ENCODE peak calls at places on chromosomes 4 and X, in eight cellular contexts. One of them, this sample, is unnamed.
A peak's percentile ranks its signal among the peaks of the same experiment; 100 is the strongest.

GRCh38 chr4:62640296-62640695 is 1440.2 kb downstream of the ADGRL3 start:
- DNase-seq in body of pancreas: no peak
- DNase-seq in neural crest cell: no peak
- DNase-seq in iPS DF 6.9: no peak
- DNase-seq in activated naive CD4-positive, alpha-beta T cell: no peak
- DNase-seq in astrocyte of the spinal cord: peak; percentile 19
- DNase-seq in suprapubic skin: no peak
- DNase-seq in M059J: no peak
- DNase-seq in this sample: no peak

GRCh38 chrX:129678176-129678880 is 23.6 kb upstream of the APLN start:
- DNase-seq in body of pancreas: peak; percentile 67
- DNase-seq in M059J: peak; percentile 79
- DNase-seq in astrocyte of the spinal cord: no peak
- DNase-seq in neural crest cell: no peak
- DNase-seq in iPS DF 6.9: no peak
- DNase-seq in suprapubic skin: no peak
- DNase-seq in activated naive CD4-positive, alpha-beta T cell: peak; percentile 33
- DNase-seq in this sample: peak; percentile 31

GRCh38 chr4:114132830-114133229 is 153.4 kb upstream of the ARSJ start:
- DNase-seq in astrocyte of the spinal cord: no peak
- DNase-seq in body of pancreas: no peak
- DNase-seq in activated naive CD4-positive, alpha-beta T cell: no peak
- DNase-seq in suprapubic skin: no peak
- DNase-seq in iPS DF 6.9: no peak
- DNase-seq in M059J: peak; percentile 5
- DNase-seq in neural crest cell: no peak
- DNase-seq in this sample: no peak

GRCh38 chr4:140641789-140642439 is 73.2 kb upstream of the UCP1 start:
- DNase-seq in iPS DF 6.9: no peak
- DNase-seq in body of pancreas: no peak
- DNase-seq in M059J: no peak
- DNase-seq in neural crest cell: no peak
- DNase-seq in astrocyte of the spinal cord: no peak
- DNase-seq in activated naive CD4-positive, alpha-beta T cell: no peak
- DNase-seq in suprapubic skin: no peak
- DNase-seq in this sample: no peak

GRCh38 chr4:15215118-15215517 is 212.7 kb upstream of the C1QTNF7 start:
- DNase-seq in astrocyte of the spinal cord: no peak
- DNase-seq in iPS DF 6.9: no peak
- DNase-seq in body of pancreas: no peak
- DNase-seq in suprapubic skin: no peak
- DNase-seq in activated naive CD4-positive, alpha-beta T cell: no peak
- DNase-seq in neural crest cell: no peak
- DNase-seq in M059J: no peak
- DNase-seq in this sample: no peak

GRCh38 chrX:20397587-20397986 is 130.9 kb upstream of the RPS6KA3 start:
- DNase-seq in iPS DF 6.9: no peak
- DNase-seq in activated naive CD4-positive, alpha-beta T cell: no peak
- DNase-seq in M059J: no peak
- DNase-seq in body of pancreas: no peak
- DNase-seq in astrocyte of the spinal cord: no peak
- DNase-seq in neural crest cell: no peak
- DNase-seq in suprapubic skin: no peak
- DNase-seq in this sample: no peak

GRCh38 chrX:132603700-132604286 is 115.0 kb upstream of the MBNL3 start:
- DNase-seq in iPS DF 6.9: no peak
- DNase-seq in body of pancreas: no peak
- DNase-seq in activated naive CD4-positive, alpha-beta T cell: no peak
- DNase-seq in neural crest cell: no peak
- DNase-seq in M059J: no peak
- DNase-seq in suprapubic skin: no peak
- DNase-seq in astrocyte of the spinal cord: no peak
- DNase-seq in this sample: no peak

GRCh38 chrX:119871245-119871598 is 311 bp downstream of the RNF113A start:
- DNase-seq in astrocyte of the spinal cord: peak; percentile 8
- DNase-seq in neural crest cell: no peak
- DNase-seq in M059J: no peak
- DNase-seq in suprapubic skin: no peak
- DNase-seq in activated naive CD4-positive, alpha-beta T cell: no peak
- DNase-seq in body of pancreas: no peak
- DNase-seq in iPS DF 6.9: no peak
- DNase-seq in this sample: no peak

GRCh38 chrX:9717376-9717775 is 48.3 kb downstream of the GPR143 start:
- DNase-seq in body of pancreas: no peak
- DNase-seq in astrocyte of the spinal cord: no peak
- DNase-seq in neural crest cell: no peak
- DNase-seq in M059J: no peak
- DNase-seq in activated naive CD4-positive, alpha-beta T cell: no peak
- DNase-seq in suprapubic skin: no peak
- DNase-seq in iPS DF 6.9: no peak
- DNase-seq in this sample: no peak

GRCh38 chrX:41386222-41386990 is 52.4 kb downstream of the DDX3X start:
- DNase-seq in suprapubic skin: no peak
- DNase-seq in M059J: no peak
- DNase-seq in activated naive CD4-positive, alpha-beta T cell: no peak
- DNase-seq in astrocyte of the spinal cord: no peak
- DNase-seq in body of pancreas: no peak
- DNase-seq in neural crest cell: no peak
- DNase-seq in iPS DF 6.9: no peak
- DNase-seq in this sample: no peak

GRCh38 chrX:154486052-154486395 is 391 bp downstream of the UBL4A start:
- DNase-seq in astrocyte of the spinal cord: no peak
- DNase-seq in iPS DF 6.9: no peak
- DNase-seq in M059J: peak; percentile 41
- DNase-seq in body of pancreas: peak; percentile 68
- DNase-seq in neural crest cell: no peak
- DNase-seq in activated naive CD4-positive, alpha-beta T cell: no peak
- DNase-seq in suprapubic skin: peak; percentile 70
- DNase-seq in this sample: peak; percentile 24

GRCh38 chrX:66054978-66055377 is 15.1 kb upstream of the VSIG4 start:
- DNase-seq in astrocyte of the spinal cord: no peak
- DNase-seq in suprapubic skin: no peak
- DNase-seq in neural crest cell: no peak
- DNase-seq in activated naive CD4-positive, alpha-beta T cell: no peak
- DNase-seq in iPS DF 6.9: no peak
- DNase-seq in body of pancreas: no peak
- DNase-seq in M059J: no peak
- DNase-seq in this sample: no peak

GRCh38 chr4:67220848-67221247 is 324.5 kb downstream of the CENPC start:
- DNase-seq in astrocyte of the spinal cord: no peak
- DNase-seq in neural crest cell: no peak
- DNase-seq in iPS DF 6.9: no peak
- DNase-seq in suprapubic skin: no peak
- DNase-seq in M059J: no peak
- DNase-seq in body of pancreas: no peak
- DNase-seq in activated naive CD4-positive, alpha-beta T cell: no peak
- DNase-seq in this sample: no peak

GRCh38 chr4:45576275-45576674 is 547.6 kb downstream of the GABRG1 start:
- DNase-seq in iPS DF 6.9: no peak
- DNase-seq in neural crest cell: no peak
- DNase-seq in activated naive CD4-positive, alpha-beta T cell: no peak
- DNase-seq in M059J: no peak
- DNase-seq in body of pancreas: no peak
- DNase-seq in suprapubic skin: no peak
- DNase-seq in astrocyte of the spinal cord: no peak
- DNase-seq in this sample: no peak

GRCh38 chr4:55251352-55251751 is 94.7 kb upstream of the SRD5A3 start:
- DNase-seq in M059J: no peak
- DNase-seq in astrocyte of the spinal cord: no peak
- DNase-seq in body of pancreas: no peak
- DNase-seq in suprapubic skin: no peak
- DNase-seq in activated naive CD4-positive, alpha-beta T cell: no peak
- DNase-seq in iPS DF 6.9: no peak
- DNase-seq in neural crest cell: no peak
- DNase-seq in this sample: no peak

GRCh38 chr4:22987861-22988260 is 295.1 kb downstream of the GBA3 start:
- DNase-seq in neural crest cell: no peak
- DNase-seq in M059J: peak; percentile 77
- DNase-seq in body of pancreas: no peak
- DNase-seq in astrocyte of the spinal cord: peak; percentile 89
- DNase-seq in suprapubic skin: no peak
- DNase-seq in iPS DF 6.9: no peak
- DNase-seq in activated naive CD4-positive, alpha-beta T cell: no peak
- DNase-seq in this sample: peak; percentile 84

GRCh38 chr4:147772459-147772969 is 40.6 kb downstream of the ARHGAP10 start:
- DNase-seq in astrocyte of the spinal cord: peak; percentile 82
- DNase-seq in body of pancreas: no peak
- DNase-seq in activated naive CD4-positive, alpha-beta T cell: no peak
- DNase-seq in suprapubic skin: no peak
- DNase-seq in iPS DF 6.9: no peak
- DNase-seq in neural crest cell: no peak
- DNase-seq in M059J: peak; percentile 53
- DNase-seq in this sample: peak; percentile 89

GRCh38 chr4:106344324-106344970 is 24.1 kb downstream of the GIMD1 start:
- DNase-seq in body of pancreas: no peak
- DNase-seq in suprapubic skin: no peak
- DNase-seq in astrocyte of the spinal cord: peak; percentile 63
- DNase-seq in M059J: peak; percentile 49
- DNase-seq in iPS DF 6.9: no peak
- DNase-seq in neural crest cell: no peak
- DNase-seq in activated naive CD4-positive, alpha-beta T cell: no peak
- DNase-seq in this sample: peak; percentile 54

This sample was measured in EH.